ENCODE peak calls at places on chromosomes 16 and 17, in five cellular contexts. Y, R, Z, C and E are unnamed samples.

GRCh38 chr17:35742496-35742895 is 10.5 kb downstream of the GAS2L2 start:
- DNase-seq in C (peak), R (peak), Y (no peak), Z (no peak), E (no peak)

GRCh38 chr17:77935121-77935571 is 23.4 kb upstream of the TNRC6C start:
- DNase-seq in R (peak), Z (no peak), C (peak), Y (no peak), E (no peak)

GRCh38 chr16:24540575-24541240 is 1.3 kb downstream of the RBBP6 start:
- DNase-seq in Y (no peak), C (no peak), Z (peak), R (no peak), E (no peak)

GRCh38 chr17:81043725-81044427 is 8.9 kb downstream of the BAIAP2 start:
- DNase-seq in R (no peak), C (no peak), Y (peak), Z (no peak), E (no peak)

GRCh38 chr16:89633064-89633631 is 19.7 kb downstream of the DPEP1 start:
- DNase-seq in Z (peak), C (no peak), Y (no peak), R (no peak), E (no peak)

GRCh38 chr16:57823836-57824235 is 21.5 kb upstream of the KIFC3 start:
- DNase-seq in Z (no peak), Y (no peak), C (peak), R (no peak), E (no peak)

GRCh38 chr17:77332981-77333685 is 192.4 kb downstream of the SEC14L1 start:
- DNase-seq in R (peak), C (no peak), Y (peak), Z (peak), E (peak)

GRCh38 chr16:77873066-77873465 is 84.7 kb downstream of the VAT1L start:
- DNase-seq in Z (no peak), C (no peak), R (no peak), Y (no peak), E (no peak)

GRCh38 chr17:36827056-36827455 is 110.2 kb upstream of the LHX1 start:
- DNase-seq in C (no peak), Y (no peak), Z (no peak), R (no peak), E (no peak)

GRCh38 chr16:89668790-89669158 is 11.1 kb downstream of the SPATA33 start:
- DNase-seq in R (no peak), C (no peak), Y (no peak), Z (no peak), E (no peak)

GRCh38 chr17:31541559-31541958 is 150.1 kb downstream of the RAB11FIP4 start:
- DNase-seq in Z (no peak), R (no peak), C (no peak), Y (no peak), E (no peak)

GRCh38 chr16:85429776-85430522 is 183.2 kb upstream of the GSE1 start:
- DNase-seq in R (peak), Z (no peak), C (no peak), Y (no peak), E (peak)

GRCh38 chr17:2251098-2251497 is 52.5 kb downstream of the SMG6 start:
- DNase-seq in Y (no peak), C (no peak), R (no peak), Z (no peak), E (no peak)

GRCh38 chr17:385195-385835 is 32.7 kb upstream of the RPH3AL start:
- DNase-seq in Y (no peak), R (peak), Z (no peak), C (peak), E (peak)

GRCh38 chr17:47720754-47721533 is 12.1 kb upstream of the TBX21 start:
- DNase-seq in C (no peak), R (no peak), Y (no peak), Z (no peak), E (no peak)

GRCh38 chr16:86033016-86033474 is 134.1 kb downstream of the IRF8 start:
- DNase-seq in Z (no peak), Y (no peak), R (peak), C (no peak), E (peak)

GRCh38 chr17:17041018-17041521 is 1.2 kb upstream of the MPRIP start:
- DNase-seq in Z (peak), C (peak), R (no peak), Y (no peak), E (no peak)

DNA sequence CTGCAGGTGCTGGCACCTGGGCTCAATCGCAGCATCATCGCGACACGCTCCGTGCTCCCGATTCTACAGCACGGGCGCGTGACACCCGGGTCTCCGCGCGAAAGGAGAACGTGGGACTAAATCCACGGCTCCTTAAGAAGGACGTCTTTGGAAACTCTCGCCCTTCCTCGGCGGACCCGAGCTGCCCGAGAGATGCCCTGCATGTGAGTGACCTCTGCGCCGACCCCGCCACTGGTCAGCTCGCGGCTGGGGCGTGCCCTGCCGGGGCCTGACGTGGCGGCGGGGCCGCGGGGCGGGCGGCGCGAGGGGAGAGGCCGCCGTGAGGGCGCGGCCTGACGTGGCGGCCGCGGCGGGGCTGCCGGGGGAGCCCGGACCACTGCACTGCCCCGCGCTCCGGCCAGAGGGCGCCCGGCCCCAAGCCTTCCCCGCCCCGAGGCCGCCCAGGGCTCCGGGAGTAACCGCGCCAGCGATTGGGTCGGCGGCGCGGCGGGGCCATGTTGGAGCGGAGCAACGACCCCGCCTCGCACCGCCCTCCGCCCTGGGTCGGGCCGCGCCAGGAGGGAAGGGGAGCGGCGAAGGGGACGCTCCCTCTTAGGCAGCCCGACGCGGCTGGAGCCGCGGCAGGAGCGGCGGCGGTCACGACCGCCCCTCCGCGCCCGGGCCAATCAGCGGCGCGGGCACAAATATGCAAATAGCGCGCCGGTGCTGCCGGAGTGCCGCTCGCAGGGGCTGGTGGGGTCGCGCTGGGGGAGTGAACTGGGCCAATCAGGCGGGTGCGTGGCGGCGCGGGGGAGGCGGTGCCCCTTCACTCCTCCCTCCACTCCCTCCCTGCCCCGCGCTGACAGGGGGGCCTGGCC is 75.6 kb downstream of the CHD9 start:
- DNase-seq in C (peak), R (peak), Z (peak), Y (peak), E (peak)
- TF ChIP-seq POLR2A in C (peak), R (peak), Z (peak), Y (no peak), E (no peak)

DNA sequence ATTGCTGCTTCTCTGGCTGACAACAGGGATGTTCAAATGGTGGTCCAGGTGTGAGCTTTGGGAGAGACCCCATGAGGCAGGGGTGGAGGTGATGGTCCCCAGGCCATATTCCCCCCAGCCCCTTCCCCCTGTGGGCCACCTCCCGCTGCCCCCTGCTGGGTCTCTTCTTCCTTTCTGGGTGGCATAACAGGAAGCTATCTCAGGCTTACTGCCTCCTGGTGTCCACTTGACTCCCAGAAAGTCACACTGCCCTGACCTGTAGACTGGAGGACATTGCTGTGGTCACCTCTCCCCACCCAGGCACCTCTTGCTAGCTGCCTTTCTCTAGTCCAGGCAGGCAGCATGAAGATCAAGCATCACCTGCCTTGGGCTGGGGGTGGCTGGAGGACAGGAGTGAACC is 46.4 kb upstream of the PLCG2 start:
- DNase-seq in Y (no peak), C (no peak), Z (no peak), R (no peak), E (no peak)
- TF ChIP-seq CTCF in Y (no peak), C (no peak), Z (no peak), R (no peak), E (no peak)

GRCh38 chr17:27649929-27650328 is 18.9 kb downstream of the LGALS9 start:
- DNase-seq in C (no peak), Z (no peak), Y (peak), R (peak), E (peak)
- TF ChIP-seq POLR2A in C (no peak), Z (no peak), Y (no peak), R (no peak), E (no peak)

DNA sequence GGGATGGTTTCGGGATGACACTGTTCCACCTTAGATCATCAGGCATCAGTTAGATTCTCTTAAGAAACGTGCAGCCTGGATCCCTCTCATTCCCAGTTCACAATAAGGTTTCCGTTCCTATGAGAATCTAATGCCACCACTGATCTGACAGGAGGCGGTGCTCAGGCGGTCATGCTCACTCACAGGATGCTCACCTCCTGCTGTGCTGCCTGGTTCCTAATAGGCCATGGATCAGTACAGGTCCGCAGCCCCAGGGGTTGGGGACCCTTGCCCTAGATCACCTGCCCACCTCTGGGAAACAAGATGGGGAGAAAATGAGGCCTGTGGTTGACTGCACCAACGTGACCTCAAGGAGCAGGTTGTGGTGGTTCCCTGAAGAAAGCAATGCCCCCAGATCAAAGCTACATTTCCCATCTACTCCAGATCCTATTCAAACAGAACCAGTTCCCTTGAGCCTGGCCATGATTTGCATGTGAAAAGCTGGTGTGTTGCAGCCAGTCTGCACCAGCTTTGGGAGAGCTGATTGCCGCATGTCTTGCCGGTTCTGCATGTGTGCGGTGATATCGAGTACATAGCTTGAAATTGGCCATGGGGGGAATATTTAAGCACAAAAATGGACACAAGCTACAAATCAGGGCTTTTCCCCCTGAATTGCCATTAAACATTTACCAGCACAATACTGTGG is 183.2 kb upstream of the HSBP1 start:
- DNase-seq in Y (no peak), C (no peak), Z (no peak), R (no peak), E (no peak)
- TF ChIP-seq CTCF in Y (no peak), C (no peak), Z (no peak), R (no peak), E (no peak)

DNA sequence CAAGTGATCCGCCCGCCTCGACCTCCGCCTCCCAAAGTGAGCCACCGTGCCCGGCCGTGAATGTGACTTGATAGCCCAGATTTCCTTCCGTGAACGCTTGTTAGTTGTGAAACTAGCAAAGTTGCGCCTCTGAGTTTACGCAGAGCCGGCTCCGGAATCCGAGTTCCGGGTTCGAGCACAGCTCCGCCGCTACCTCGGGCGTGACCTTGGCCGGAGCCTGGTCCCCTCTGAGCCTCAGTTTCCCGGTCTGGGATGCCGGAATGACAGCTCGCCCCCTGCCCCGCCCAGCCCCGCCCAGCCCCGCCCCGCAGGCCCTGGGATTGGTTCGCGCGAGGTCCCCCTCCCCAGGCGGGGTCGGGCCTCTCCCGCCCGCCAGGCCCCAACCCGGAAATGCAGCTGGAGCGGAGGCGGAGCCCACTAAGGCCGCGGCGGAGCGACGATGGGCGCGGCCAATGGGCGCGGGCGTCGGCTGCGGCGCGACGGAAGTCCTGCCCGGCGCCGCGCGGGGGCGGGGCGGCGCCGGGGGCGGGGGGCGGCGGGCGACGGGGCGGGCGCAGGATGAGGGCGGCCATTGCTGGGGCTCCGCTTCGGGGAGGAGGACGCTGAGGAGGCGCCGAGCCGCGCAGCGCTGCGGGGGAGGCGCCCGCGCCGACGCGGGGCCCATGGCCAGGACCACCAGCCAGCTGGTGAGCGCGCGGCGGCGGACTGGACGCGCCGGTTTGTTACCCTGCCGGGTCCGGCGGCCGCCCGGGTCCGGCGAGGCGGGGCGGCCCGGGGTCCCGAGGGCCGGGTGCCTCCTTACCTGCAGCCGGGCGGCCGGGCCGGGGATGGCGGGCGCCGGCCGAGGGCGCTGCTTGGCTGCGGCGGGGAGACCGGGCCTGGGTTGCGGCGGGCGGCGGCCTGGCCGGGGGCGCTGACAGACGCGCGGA is at the start of gene PDPK1:
- DNase-seq in R (peak), Z (peak), C (peak), Y (peak), E (peak)
- TF ChIP-seq POLR2A in R (no peak), Z (peak), C (peak), Y (no peak), E (no peak)